ENCODE peak calls at places on chromosomes 11 and 22, in seven cellular contexts. One of them, this sample, is unnamed.

GRCh38 chr11:131092469-131092868 is 176.2 kb upstream of the SNX19 start:
- DNase-seq in T-cell: no peak
- DNase-seq in activated CD4-positive, alpha-beta T cell treated with anti-CD3 and anti-CD28 coated beads for 1 hour: no peak
- DNase-seq in G401: no peak
- DNase-seq in aorta: no peak
- DNase-seq in stimulated activated effector memory CD8-positive, alpha-beta T cell treated with anti-CD3 and anti-CD28 coated beads, Interleukin-12 subunit alpha, Interleukin-12 subunit beta, amount 100 ng/mL, for 72 hours: no peak
- DNase-seq in activated naive CD8-positive, alpha-beta T cell treated with anti-CD3 and anti-CD28 coated beads, Interleukin-2, amount 10 ng/mL, durations not matched to agents 7 days and 5 days: no peak
- DNase-seq in this sample: no peak

GRCh38 chr11:133153031-133153430 is 379.3 kb downstream of the OPCML start:
- DNase-seq in G401: no peak
- DNase-seq in stimulated activated effector memory CD8-positive, alpha-beta T cell treated with anti-CD3 and anti-CD28 coated beads, Interleukin-12 subunit alpha, Interleukin-12 subunit beta, amount 100 ng/mL, for 72 hours: no peak
- DNase-seq in activated naive CD8-positive, alpha-beta T cell treated with anti-CD3 and anti-CD28 coated beads, Interleukin-2, amount 10 ng/mL, durations not matched to agents 7 days and 5 days: no peak
- DNase-seq in aorta: no peak
- DNase-seq in activated CD4-positive, alpha-beta T cell treated with anti-CD3 and anti-CD28 coated beads for 1 hour: no peak
- DNase-seq in T-cell: no peak
- DNase-seq in this sample: no peak

GRCh38 chr22:41471606-41472005 is 2.7 kb downstream of the ACO2 start:
- DNase-seq in activated naive CD8-positive, alpha-beta T cell treated with anti-CD3 and anti-CD28 coated beads, Interleukin-2, amount 10 ng/mL, durations not matched to agents 7 days and 5 days: no peak
- DNase-seq in aorta: no peak
- DNase-seq in activated CD4-positive, alpha-beta T cell treated with anti-CD3 and anti-CD28 coated beads for 1 hour: no peak
- DNase-seq in stimulated activated effector memory CD8-positive, alpha-beta T cell treated with anti-CD3 and anti-CD28 coated beads, Interleukin-12 subunit alpha, Interleukin-12 subunit beta, amount 100 ng/mL, for 72 hours: no peak
- DNase-seq in G401: no peak
- DNase-seq in T-cell: no peak
- DNase-seq in this sample: no peak

GRCh38 chr11:34250732-34251639 is 106.8 kb downstream of the ABTB2 start:
- DNase-seq in activated CD4-positive, alpha-beta T cell treated with anti-CD3 and anti-CD28 coated beads for 1 hour: peak
- DNase-seq in stimulated activated effector memory CD8-positive, alpha-beta T cell treated with anti-CD3 and anti-CD28 coated beads, Interleukin-12 subunit alpha, Interleukin-12 subunit beta, amount 100 ng/mL, for 72 hours: peak
- DNase-seq in activated naive CD8-positive, alpha-beta T cell treated with anti-CD3 and anti-CD28 coated beads, Interleukin-2, amount 10 ng/mL, durations not matched to agents 7 days and 5 days: peak
- DNase-seq in aorta: peak
- DNase-seq in T-cell: peak
- DNase-seq in G401: peak
- DNase-seq in this sample: peak

GRCh38 chr11:37770145-37770544 is 1172.1 kb upstream of the RAG2 start:
- DNase-seq in G401: no peak
- DNase-seq in activated naive CD8-positive, alpha-beta T cell treated with anti-CD3 and anti-CD28 coated beads, Interleukin-2, amount 10 ng/mL, durations not matched to agents 7 days and 5 days: no peak
- DNase-seq in T-cell: no peak
- DNase-seq in activated CD4-positive, alpha-beta T cell treated with anti-CD3 and anti-CD28 coated beads for 1 hour: no peak
- DNase-seq in aorta: no peak
- DNase-seq in stimulated activated effector memory CD8-positive, alpha-beta T cell treated with anti-CD3 and anti-CD28 coated beads, Interleukin-12 subunit alpha, Interleukin-12 subunit beta, amount 100 ng/mL, for 72 hours: no peak
- DNase-seq in this sample: peak

GRCh38 chr11:64007629-64008282 is 21.5 kb downstream of the OTUB1 start:
- DNase-seq in T-cell: no peak
- DNase-seq in activated naive CD8-positive, alpha-beta T cell treated with anti-CD3 and anti-CD28 coated beads, Interleukin-2, amount 10 ng/mL, durations not matched to agents 7 days and 5 days: no peak
- DNase-seq in activated CD4-positive, alpha-beta T cell treated with anti-CD3 and anti-CD28 coated beads for 1 hour: no peak
- DNase-seq in G401: peak
- DNase-seq in aorta: peak
- DNase-seq in stimulated activated effector memory CD8-positive, alpha-beta T cell treated with anti-CD3 and anti-CD28 coated beads, Interleukin-12 subunit alpha, Interleukin-12 subunit beta, amount 100 ng/mL, for 72 hours: no peak
- DNase-seq in this sample: peak

GRCh38 chr11:69215784-69216415 is 60.2 kb downstream of the SMIM38 start:
- DNase-seq in activated naive CD8-positive, alpha-beta T cell treated with anti-CD3 and anti-CD28 coated beads, Interleukin-2, amount 10 ng/mL, durations not matched to agents 7 days and 5 days: no peak
- DNase-seq in stimulated activated effector memory CD8-positive, alpha-beta T cell treated with anti-CD3 and anti-CD28 coated beads, Interleukin-12 subunit alpha, Interleukin-12 subunit beta, amount 100 ng/mL, for 72 hours: no peak
- DNase-seq in T-cell: no peak
- DNase-seq in aorta: no peak
- DNase-seq in G401: no peak
- DNase-seq in activated CD4-positive, alpha-beta T cell treated with anti-CD3 and anti-CD28 coated beads for 1 hour: no peak
- DNase-seq in this sample: peak

GRCh38 chr11:93567406-93567819 is 24.2 kb upstream of the SMCO4 start:
- DNase-seq in activated CD4-positive, alpha-beta T cell treated with anti-CD3 and anti-CD28 coated beads for 1 hour: no peak
- DNase-seq in T-cell: no peak
- DNase-seq in activated naive CD8-positive, alpha-beta T cell treated with anti-CD3 and anti-CD28 coated beads, Interleukin-2, amount 10 ng/mL, durations not matched to agents 7 days and 5 days: no peak
- DNase-seq in aorta: peak
- DNase-seq in G401: peak
- DNase-seq in stimulated activated effector memory CD8-positive, alpha-beta T cell treated with anti-CD3 and anti-CD28 coated beads, Interleukin-12 subunit alpha, Interleukin-12 subunit beta, amount 100 ng/mL, for 72 hours: no peak
- DNase-seq in this sample: peak

GRCh38 chr11:102494216-102494615 is 36.3 kb downstream of the MMP7 start:
- DNase-seq in T-cell: no peak
- DNase-seq in activated CD4-positive, alpha-beta T cell treated with anti-CD3 and anti-CD28 coated beads for 1 hour: no peak
- DNase-seq in activated naive CD8-positive, alpha-beta T cell treated with anti-CD3 and anti-CD28 coated beads, Interleukin-2, amount 10 ng/mL, durations not matched to agents 7 days and 5 days: no peak
- DNase-seq in stimulated activated effector memory CD8-positive, alpha-beta T cell treated with anti-CD3 and anti-CD28 coated beads, Interleukin-12 subunit alpha, Interleukin-12 subunit beta, amount 100 ng/mL, for 72 hours: no peak
- DNase-seq in G401: no peak
- DNase-seq in aorta: no peak
- DNase-seq in this sample: no peak

GRCh38 chr11:11179239-11179638 is 173.8 kb downstream of the CSNK2A3 start:
- DNase-seq in activated CD4-positive, alpha-beta T cell treated with anti-CD3 and anti-CD28 coated beads for 1 hour: no peak
- DNase-seq in stimulated activated effector memory CD8-positive, alpha-beta T cell treated with anti-CD3 and anti-CD28 coated beads, Interleukin-12 subunit alpha, Interleukin-12 subunit beta, amount 100 ng/mL, for 72 hours: no peak
- DNase-seq in aorta: no peak
- DNase-seq in T-cell: no peak
- DNase-seq in activated naive CD8-positive, alpha-beta T cell treated with anti-CD3 and anti-CD28 coated beads, Interleukin-2, amount 10 ng/mL, durations not matched to agents 7 days and 5 days: no peak
- DNase-seq in G401: no peak
- DNase-seq in this sample: peak

GRCh38 chr11:45209000-45209399 is 62.6 kb downstream of the PRDM11 start:
- DNase-seq in T-cell: no peak
- DNase-seq in stimulated activated effector memory CD8-positive, alpha-beta T cell treated with anti-CD3 and anti-CD28 coated beads, Interleukin-12 subunit alpha, Interleukin-12 subunit beta, amount 100 ng/mL, for 72 hours: no peak
- DNase-seq in activated naive CD8-positive, alpha-beta T cell treated with anti-CD3 and anti-CD28 coated beads, Interleukin-2, amount 10 ng/mL, durations not matched to agents 7 days and 5 days: no peak
- DNase-seq in G401: no peak
- DNase-seq in activated CD4-positive, alpha-beta T cell treated with anti-CD3 and anti-CD28 coated beads for 1 hour: no peak
- DNase-seq in aorta: no peak
- DNase-seq in this sample: no peak